ENCODE peak calls at places on chromosomes 13 and 19, in four cellular contexts. N is prostate gland, Z is heart right ventricle, A is psoas muscle. P is an unnamed sample. For H3K9me3, the result is how much of the 10 kb centered on the place peaks cover.

GRCh38 chr19:2750739-2751437 is 11.1 kb upstream of the SLC39A3 start:
- DNase-seq in N (no peak), Z (no peak), A (no peak), P (no peak)

GRCh38 chr19:51016798-51017683 is 2.5 kb downstream of the KLK10 start:
- DNase-seq in N (peak), Z (peak), A (no peak), P (no peak)

GRCh38 chr13:102846261-102847015 is 606 bp downstream of the ERCC5 start:
- DNase-seq in N (peak), Z (peak), A (peak), P (no peak)

GRCh38 chr19:33502991-33503790 is 18.4 kb downstream of the PEPD start:
- DNase-seq in N (no peak), Z (no peak), A (no peak), P (no peak)

GRCh38 chr13:76792680-76793334 is 93.4 kb downstream of the KCTD12 start:
- DNase-seq in N (no peak), Z (peak), A (no peak), P (no peak)

GRCh38 chr13:41764558-41764957 is 196.4 kb downstream of the VWA8 start:
- DNase-seq in N (no peak), Z (no peak), A (no peak), P (no peak)

GRCh38 chr19:34461375-34462100 is 20.0 kb upstream of the WTIP start:
- DNase-seq in N (no peak), Z (no peak), A (no peak), P (peak)

GRCh38 chr13:74574964-74575728 is 440.9 kb upstream of the KLF12 start:
- DNase-seq in N (no peak), Z (no peak), A (no peak), P (no peak)

GRCh38 chr13:39959497-39959896 is 304.0 kb downstream of the COG6 start:
- DNase-seq in N (no peak), Z (no peak), A (no peak), P (no peak)

GRCh38 chr19:16361254-16361653 is 36.6 kb downstream of the KLF2 start:
- DNase-seq in N (peak), Z (no peak), A (no peak), P (no peak)

GRCh38 chr19:16370671-16371391 is 46.2 kb downstream of the KLF2 start:
- DNase-seq in N (no peak), Z (no peak), A (no peak), P (no peak)

GRCh38 chr13:50676602-50677001 is 166.9 kb downstream of the DLEU7 start:
- DNase-seq in N (no peak), Z (no peak), A (no peak), P (no peak)

GRCh38 chr13:40074338-40074737 is 418.9 kb downstream of the COG6 start:
- DNase-seq in N (no peak), Z (no peak), A (no peak), P (no peak)

GRCh38 chr19:31783592-31783991 is 434.4 kb upstream of the TSHZ3 start:
- DNase-seq in N (no peak), Z (no peak), A (no peak), P (no peak)

GRCh38 chr13:39602614-39603366 is at the start of gene LHFPL6:
- DNase-seq in N (peak), Z (peak), A (peak), P (peak)

GRCh38 chr19:43784251-43784980 is 3.6 kb upstream of the KCNN4 start:
- DNase-seq in N (no peak), Z (no peak), A (peak), P (no peak)

GRCh38 chr19:13079542-13079986 is 23.1 kb downstream of the LYL1 start:
- DNase-seq in N (no peak), Z (no peak), A (peak), P (no peak)
- H3K27ac ChIP-seq in N (peak), Z (peak), A (peak), P (peak)

DNA sequence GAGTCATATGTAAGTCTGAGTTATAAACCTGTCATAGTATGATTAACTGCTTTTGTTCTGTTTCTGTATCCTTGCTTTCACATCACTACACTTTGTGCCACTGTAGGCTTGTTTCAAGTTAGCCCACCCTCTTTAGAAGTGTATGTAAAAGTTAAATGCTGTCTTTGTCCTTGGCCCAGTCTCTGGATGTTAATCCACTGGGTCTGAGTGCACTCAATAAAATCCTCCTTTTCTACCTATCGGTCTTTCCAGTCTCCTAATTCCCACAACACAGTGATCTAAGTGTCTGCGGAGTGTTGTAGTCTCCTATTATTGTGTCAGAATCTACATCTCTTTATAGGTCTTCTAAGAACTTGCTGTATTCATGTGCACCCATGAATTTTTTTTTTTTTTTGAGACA is 14.1 kb downstream of the ZNF429 start:
- DNase-seq in N (no peak), Z (no peak), A (no peak), P (no peak)
- H3K9me3 ChIP-seq in N (under half), Z (under half), A (under half), P (under half)

DNA sequence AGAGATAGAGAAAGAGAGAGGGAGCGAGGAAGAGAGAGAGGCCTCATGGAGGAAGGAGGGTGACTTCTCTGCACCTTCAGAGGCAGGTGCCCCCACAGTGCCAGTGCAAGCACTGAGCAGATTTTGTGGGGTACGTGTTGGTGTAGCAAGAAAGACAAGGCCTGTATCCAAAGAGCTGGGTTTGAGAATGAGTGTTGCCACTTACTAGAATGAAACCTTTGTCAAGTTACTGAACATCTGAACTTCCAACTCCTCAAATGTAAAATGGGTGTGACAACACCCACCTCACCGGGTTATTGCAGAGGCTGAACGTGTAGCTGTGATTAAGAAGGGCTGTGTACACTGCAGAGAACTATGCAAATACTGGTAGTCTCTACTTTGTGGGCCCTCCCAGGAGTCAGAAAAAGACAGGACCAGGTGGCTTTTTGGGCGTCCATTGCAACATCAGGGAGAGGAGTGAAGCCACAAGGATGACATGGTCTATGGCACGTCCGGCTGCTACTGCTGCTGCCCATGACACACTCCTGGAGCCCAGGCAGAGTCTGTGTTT is 54.3 kb upstream of the ATP12A start:
- DNase-seq in N (no peak), Z (no peak), A (no peak), P (no peak)
- H3K27ac ChIP-seq in N (no peak), Z (no peak), A (no peak), P (no peak)

GRCh38 chr13:18960637-18961227 is 220.9 kb downstream of the TUBA3C start:
- DNase-seq in N (no peak), Z (no peak), A (no peak), P (no peak)

GRCh38 chr13:18959996-18960395 is 221.6 kb downstream of the TUBA3C start:
- DNase-seq in N (no peak), Z (no peak), A (no peak), P (no peak)

GRCh38 chr13:18961383-18962117 is 220.1 kb downstream of the TUBA3C start:
- DNase-seq in N (no peak), Z (no peak), A (no peak), P (no peak)

GRCh38 chr13:18964942-18965341 is 216.7 kb downstream of the TUBA3C start:
- DNase-seq in N (no peak), Z (no peak), A (no peak), P (no peak)

GRCh38 chr13:18962168-18962734 is 219.4 kb downstream of the TUBA3C start:
- DNase-seq in N (no peak), Z (no peak), A (no peak), P (no peak)
- H3K9me3 ChIP-seq in N (under half), Z (under half), A (under half), P (under half)

GRCh38 chr19:15047680-15048079 is 1.6 kb upstream of the CASP14 start:
- DNase-seq in N (no peak), Z (no peak), A (no peak), P (no peak)

GRCh38 chr19:15038304-15038703 is 11.0 kb upstream of the CASP14 start:
- DNase-seq in N (peak), Z (no peak), A (no peak), P (no peak)

GRCh38 chr19:15042003-15042402 is 7.3 kb upstream of the CASP14 start:
- DNase-seq in N (no peak), Z (no peak), A (no peak), P (no peak)
- H3K27ac ChIP-seq in N (no peak), Z (no peak), A (no peak), P (no peak)

GRCh38 chr19:27675771-27676170 is 1537.2 kb downstream of the UQCRFS1 start:
- DNase-seq in N (no peak), Z (no peak), A (no peak), P (no peak)
- H3K9me3 ChIP-seq in N (under half), Z (under half), A (under half), P (under half)

GRCh38 chr13:52348081-52348480 is 57.9 kb downstream of the THSD1 start:
- DNase-seq in N (no peak), Z (peak), A (no peak), P (no peak)

GRCh38 chr13:52345048-52345447 is 60.9 kb downstream of the THSD1 start:
- DNase-seq in N (no peak), Z (no peak), A (no peak), P (no peak)

GRCh38 chr13:52345631-52346251 is 60.2 kb downstream of the THSD1 start:
- DNase-seq in N (no peak), Z (no peak), A (no peak), P (no peak)

GRCh38 chr13:52353116-52353718 is 52.8 kb downstream of the THSD1 start:
- DNase-seq in N (no peak), Z (no peak), A (no peak), P (no peak)

DNA sequence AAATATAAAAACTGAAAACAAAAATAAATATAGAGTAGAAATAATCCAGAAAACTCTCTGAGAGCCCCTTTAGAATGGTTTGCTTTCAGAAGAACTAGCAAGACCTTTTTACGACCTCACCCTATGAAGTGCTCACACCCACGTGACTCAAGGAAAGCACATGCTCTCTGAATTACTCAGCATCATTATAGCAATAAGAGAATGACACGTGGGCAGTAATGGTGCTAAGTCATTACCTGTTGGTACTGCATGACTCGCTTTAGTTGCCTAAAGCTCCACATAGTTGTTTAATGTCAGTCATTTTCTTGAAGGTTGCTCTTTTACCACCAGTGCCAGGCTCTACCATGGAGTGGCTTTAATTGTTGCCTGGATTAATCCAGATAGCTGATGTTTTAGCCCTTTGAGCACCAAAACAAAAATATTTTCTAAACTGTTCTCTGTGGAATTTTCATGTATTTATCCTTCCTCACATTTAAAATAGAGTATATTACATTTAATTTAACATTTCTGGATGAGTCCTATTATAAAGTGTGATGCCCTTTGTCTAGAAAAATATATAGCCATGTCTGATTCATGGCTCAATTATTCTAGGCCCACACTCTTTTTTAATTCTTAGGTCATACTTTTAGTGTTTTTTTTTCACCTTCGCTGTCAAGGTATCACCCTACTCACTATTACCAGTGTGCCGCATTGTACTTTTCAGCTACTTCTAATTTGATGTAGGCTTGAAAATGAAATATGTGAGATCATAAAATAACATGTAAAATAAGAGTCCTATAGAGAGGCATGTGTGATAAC is 56.8 kb downstream of the THSD1 start:
- DNase-seq in N (no peak), Z (no peak), A (no peak), P (no peak)
- H3K27ac ChIP-seq in N (no peak), Z (no peak), A (no peak), P (no peak)

P was measured in thoracic aorta.